ENCODE peak calls at places on chromosomes 3 and 15, in six cellular contexts. P is endothelial cell of umbilical vein, L is A549, Y is NB4, B is K562, G is HepG2. F is an unnamed sample.

GRCh38 chr15:59349715-59350420 is 22.8 kb downstream of the MYO1E start:
- DNase-seq in G (peak; percentile 28), L (peak; percentile 90), P (peak; percentile 89), B (peak; percentile 31), Y (peak; percentile 6), F (no peak)

GRCh38 chr3:72982653-72983366 is 13.8 kb upstream of the PPP4R2 start:
- DNase-seq in Y (peak; percentile 50), L (no peak), G (no peak), P (no peak), B (no peak), F (no peak)

GRCh38 chr3:183824761-183825379 is 507 bp downstream of the MAP6D1 start:
- DNase-seq in G (no peak), B (no peak), L (no peak), Y (peak; percentile 53), P (peak; percentile 19), F (no peak)

GRCh38 chr3:114408763-114409162 is 114.9 kb downstream of the TIGIT start:
- DNase-seq in B (no peak), P (no peak), Y (no peak), G (no peak), L (no peak), F (no peak)

GRCh38 chr15:77702211-77702957 is 69.7 kb upstream of the LINGO1 start:
- DNase-seq in L (peak; percentile 37), B (peak; percentile 55), G (no peak), P (peak; percentile 15), Y (peak; percentile 30), F (no peak)

GRCh38 chr3:138608322-138609214 is at the start of gene FAIM:
- DNase-seq in P (peak; percentile 77), B (peak; percentile 49), G (peak; percentile 50), Y (peak; percentile 86), L (peak; percentile 78), F (no peak)

GRCh38 chr3:47406762-47407149 is 25.9 kb downstream of the PTPN23 start:
- DNase-seq in G (no peak), L (no peak), P (no peak), Y (peak; percentile 54), B (no peak), F (no peak)

GRCh38 chr3:45611619-45612018 is 17.1 kb downstream of the LIMD1 start:
- DNase-seq in B (no peak), G (peak; percentile 61), L (no peak), P (no peak), Y (no peak), F (no peak)

GRCh38 chr15:60134609-60135008 is 130.5 kb downstream of the FOXB1 start:
- DNase-seq in B (no peak), P (no peak), G (no peak), L (peak; percentile 31), Y (no peak), F (no peak)

GRCh38 chr3:110106805-110107204 is 769.5 kb upstream of the DPPA4 start:
- DNase-seq in P (no peak), Y (no peak), B (no peak), L (no peak), G (no peak), F (no peak)

GRCh38 chr3:132997404-132997803 is 40.8 kb upstream of the TMEM108 start:
- DNase-seq in P (no peak), B (no peak), L (no peak), Y (no peak), G (no peak), F (no peak)

GRCh38 chr3:177640319-177640997 is 443.2 kb upstream of the TBL1XR1 start:
- DNase-seq in P (no peak), G (no peak), B (no peak), Y (peak; percentile 31), L (no peak), F (no peak)

GRCh38 chr3:195546130-195546560 is 3.0 kb upstream of the PPP1R2 start:
- DNase-seq in L (peak; percentile 60), B (no peak), Y (no peak), P (peak; percentile 68), G (peak; percentile 62), F (no peak)

GRCh38 chr15:58036579-58036978 is 28.9 kb downstream of the ALDH1A2 start:
- DNase-seq in G (no peak), Y (no peak), B (no peak), L (no peak), P (peak; percentile 22), F (no peak)

GRCh38 chr3:17478673-17479072 is 263.8 kb downstream of the TBC1D5 start:
- DNase-seq in B (no peak), Y (no peak), L (peak; percentile 95), P (no peak), G (peak; percentile 9), F (no peak)
- TF ChIP-seq MYC in B (no peak), Y (no peak), L (no peak), P (no peak), G (no peak), F (no peak)

DNA sequence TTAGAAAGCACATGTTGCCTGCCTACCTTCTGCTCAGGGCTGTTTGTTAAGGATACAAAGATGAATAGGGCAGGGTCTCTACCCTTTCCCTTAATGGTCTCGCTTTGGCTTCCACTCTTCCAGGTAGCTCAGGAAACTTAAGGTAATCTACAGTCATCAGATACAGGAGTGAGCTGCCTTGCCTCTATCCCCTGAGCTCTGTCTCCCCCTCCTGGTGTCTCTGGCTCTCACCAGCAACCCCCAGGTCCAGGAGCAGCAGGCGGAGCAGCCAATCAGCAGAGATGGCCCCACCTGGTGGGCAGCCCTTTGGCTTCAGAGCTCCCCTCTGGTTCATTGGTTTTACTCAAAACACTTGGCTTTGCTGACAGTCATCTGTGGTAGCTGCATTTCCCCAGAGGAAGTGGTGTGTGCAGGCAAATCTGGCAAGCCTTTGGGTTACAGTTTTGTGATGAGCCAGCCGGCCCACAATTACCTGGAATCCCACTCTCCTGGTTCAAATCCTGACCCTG is 8.5 kb upstream of the CX3CR1 start:
- DNase-seq in G (peak; percentile 74), B (peak; percentile 97), P (peak; percentile 79), Y (peak; percentile 88), L (peak; percentile 83), F (peak; percentile 95)
- TF ChIP-seq MYC in G (no peak), B (peak; percentile 67), P (no peak), Y (no peak), L (no peak), F (no peak)

DNA sequence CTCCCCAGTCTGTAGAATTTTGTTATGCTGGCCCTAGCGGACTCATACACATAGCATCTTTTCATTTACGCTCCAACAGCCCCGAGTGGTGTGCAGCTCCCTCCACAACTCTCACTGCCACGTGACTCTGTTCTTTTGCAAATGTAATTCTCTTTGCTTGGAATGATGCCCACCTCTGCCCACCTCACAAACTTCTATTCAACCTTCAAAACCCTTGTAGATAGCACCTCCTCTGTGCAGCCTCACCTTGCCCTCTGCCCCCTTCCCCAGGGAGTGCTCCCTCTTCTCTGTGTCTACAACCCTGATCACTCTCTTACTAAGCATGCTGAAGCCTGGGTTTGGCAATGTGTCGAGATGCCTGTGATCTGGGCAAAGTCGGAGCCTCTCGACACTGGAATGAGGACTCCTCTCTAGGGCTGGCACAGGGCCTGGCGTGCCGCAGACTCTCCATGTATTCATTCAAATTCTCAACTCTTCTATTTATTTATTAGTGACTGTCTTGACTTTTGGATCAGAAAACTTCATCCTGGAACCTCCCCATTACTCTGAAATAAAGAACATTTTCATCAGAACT is 73.5 kb downstream of the MGLL start:
- DNase-seq in L (no peak), G (no peak), P (no peak), Y (no peak), B (no peak), F (no peak)
- TF ChIP-seq MYC in L (no peak), G (no peak), P (no peak), Y (no peak), B (no peak), F (no peak)

GRCh38 chr3:159765860-159766294 is 222.8 kb upstream of the IL12A start:
- DNase-seq in P (no peak), G (no peak), L (no peak), B (no peak), Y (no peak), F (no peak)
- TF ChIP-seq MYC in P (no peak), G (no peak), L (no peak), B (no peak), Y (no peak), F (no peak)

F was measured in GM12878.